ENCODE peak calls at places on chromosomes 1 and 21, in six cellular contexts. E is IMR-90, Y is H9, F is mammary epithelial cell, I is fibroblast of lung, L is MM.1S. O is an unnamed sample. For H4K20me1, the result is how much of the 10 kb centered on the place peaks cover.

GRCh38 chr1:29520571-29521437 is 284.5 kb downstream of the PTPRU start:
- DNase-seq in L (no peak), E (no peak), Y (peak), I (no peak), F (no peak), O (no peak)

GRCh38 chr21:30443226-30443625 is 3.2 kb downstream of the KRTAP15-1 start:
- DNase-seq in F (no peak), I (no peak), L (no peak), E (no peak), Y (no peak), O (no peak)

GRCh38 chr1:39453603-39454002 is 37.8 kb upstream of the BMP8A start:
- DNase-seq in I (peak), L (no peak), F (no peak), Y (no peak), E (peak), O (no peak)

GRCh38 chr21:35377505-35378090 is 328.5 kb upstream of the RUNX1 start:
- DNase-seq in F (peak), I (peak), L (no peak), Y (no peak), E (no peak), O (no peak)

GRCh38 chr21:35048706-35049617 is at the start of gene RUNX1:
- DNase-seq in I (peak), E (peak), Y (no peak), L (peak), F (peak), O (peak)

GRCh38 chr1:81699234-81699633 is 101.5 kb upstream of the ADGRL2 start:
- DNase-seq in Y (no peak), F (peak), E (peak), I (peak), L (no peak), O (no peak)

GRCh38 chr1:160374701-160375443 is 8.0 kb downstream of the NHLH1 start:
- DNase-seq in Y (peak), L (no peak), I (no peak), E (no peak), F (no peak), O (peak)

GRCh38 chr1:91884459-91885290 is 1.3 kb downstream of the TGFBR3 start:
- DNase-seq in L (no peak), F (no peak), Y (peak), E (peak), I (no peak), O (no peak)

GRCh38 chr1:79928901-79929300 is 922.4 kb upstream of the ADGRL4 start:
- DNase-seq in F (no peak), I (no peak), Y (no peak), E (no peak), L (no peak), O (no peak)

GRCh38 chr1:30720271-30721223 is 2.8 kb downstream of the MATN1 start:
- DNase-seq in L (no peak), I (no peak), F (no peak), Y (no peak), E (no peak), O (no peak)

GRCh38 chr1:33289858-33290154 is 31.1 kb downstream of the A3GALT2 start:
- DNase-seq in Y (no peak), L (no peak), I (no peak), E (no peak), F (no peak), O (no peak)

GRCh38 chr21:46189213-46189958 is 5.1 kb upstream of the SPATC1L start:
- DNase-seq in L (no peak), Y (peak), I (peak), F (peak), E (peak), O (no peak)

GRCh38 chr1:235649722-235650163 is at the start of gene GNG4:
- DNase-seq in Y (peak), F (no peak), E (no peak), I (no peak), L (no peak), O (no peak)

GRCh38 chr1:218164111-218164929 is 120.8 kb upstream of the RRP15 start:
- DNase-seq in F (peak), L (peak), Y (peak), I (peak), E (peak), O (peak)

GRCh38 chr1:109396513-109396839 is 1.2 kb downstream of the SORT1 start:
- DNase-seq in E (no peak), Y (no peak), I (no peak), F (no peak), L (no peak), O (no peak)

DNA sequence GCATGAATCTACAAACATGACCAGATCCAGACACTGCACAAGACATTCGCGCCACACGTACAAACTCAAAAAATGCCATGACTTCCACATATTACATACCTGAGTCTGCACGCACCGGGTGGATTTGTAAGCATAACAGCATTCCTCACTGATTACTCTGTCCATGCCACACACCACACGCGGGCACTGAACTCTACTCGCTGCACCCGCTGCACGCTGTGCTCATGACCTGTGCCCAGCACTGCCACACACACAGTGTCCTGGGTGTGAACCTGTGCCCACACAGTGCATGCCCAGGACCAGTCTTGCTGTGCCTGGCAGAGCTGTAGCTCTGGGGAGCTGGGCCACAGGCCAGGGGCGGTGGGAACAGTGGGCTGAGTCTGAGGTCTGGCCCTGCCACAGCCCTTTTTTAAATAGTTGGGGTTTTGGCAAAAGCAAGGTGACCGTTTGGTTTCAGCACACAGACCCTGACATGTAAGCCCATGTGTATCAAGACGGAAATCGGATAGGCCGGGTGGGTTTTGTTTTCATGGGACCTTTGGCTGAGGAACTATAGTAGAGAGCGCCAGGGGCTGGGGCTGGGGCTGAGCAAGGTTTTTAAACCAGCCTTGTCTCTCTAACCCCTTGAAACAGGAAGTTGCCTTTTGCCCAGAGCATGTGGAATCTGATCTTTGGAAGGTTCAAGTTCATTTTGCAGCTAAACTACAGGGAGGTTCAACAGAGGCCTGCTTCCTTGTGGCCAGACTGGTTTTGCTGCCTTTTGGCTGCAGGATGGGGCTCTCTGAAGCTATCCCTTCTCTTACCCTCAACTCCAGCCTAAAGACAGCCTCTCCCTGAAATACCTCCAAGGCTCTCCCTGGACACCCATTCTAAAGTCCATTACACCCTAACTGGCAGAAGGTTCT is 12.3 kb upstream of the GOLT1A start:
- DNase-seq in F (peak), I (peak), Y (no peak), L (no peak), E (peak), O (no peak)
- H4K20me1 ChIP-seq in F (under half), I (under half), Y (under half), L (under half), E (under half), O (under half)

DNA sequence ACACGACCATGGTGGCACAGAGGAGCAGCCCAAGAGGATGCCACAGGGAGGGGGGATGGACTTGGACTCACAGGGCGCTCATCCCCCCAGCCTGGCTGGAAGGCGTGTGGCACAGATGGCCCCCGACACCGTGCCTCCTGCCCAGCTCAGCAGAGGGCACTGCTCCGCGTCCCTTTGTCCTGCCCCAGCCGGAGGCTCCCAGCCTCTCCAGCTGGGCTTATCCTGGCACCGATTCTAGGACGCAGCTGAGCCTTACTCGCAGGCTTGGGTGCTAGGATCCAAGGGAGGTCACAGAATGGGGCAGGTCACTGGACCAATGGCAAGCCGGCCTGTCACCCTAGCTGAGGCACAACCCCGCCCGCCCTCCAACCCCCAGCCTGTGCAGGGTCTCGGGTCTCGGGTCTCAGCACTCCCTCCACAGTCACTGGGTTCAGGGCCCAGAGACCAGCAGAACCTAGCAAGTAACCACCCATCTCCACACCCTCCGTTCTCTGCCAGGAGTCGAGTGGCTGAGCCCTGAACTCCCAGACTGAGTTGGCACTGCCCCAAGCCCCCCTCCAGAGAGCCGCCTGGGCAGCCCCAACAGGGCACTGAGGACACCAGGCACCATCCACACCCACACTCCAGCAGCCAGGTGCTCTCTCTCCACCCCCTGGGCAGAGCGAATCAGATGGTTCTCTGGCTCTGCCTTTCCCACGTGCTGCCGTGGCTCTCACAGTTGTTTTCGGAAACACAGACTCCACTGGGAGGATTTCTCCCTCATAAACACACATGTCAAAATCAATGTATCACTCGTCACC is 13.8 kb downstream of the WDR4 start:
- DNase-seq in E (no peak), L (no peak), F (no peak), I (no peak), Y (no peak), O (no peak)
- H4K20me1 ChIP-seq in E (under half), L (half or more), F (under half), I (under half), Y (under half), O (under half)

GRCh38 chr21:37380349-37381323 is 14.1 kb downstream of the DYRK1A start:
- DNase-seq in Y (peak), L (no peak), E (no peak), F (peak), I (no peak), O (no peak)
- H4K20me1 ChIP-seq in Y (under half), L (half or more), E (half or more), F (under half), I (under half), O (half or more)

GRCh38 chr1:67970088-67970487 is 80.3 kb downstream of the DIRAS3 start:
- DNase-seq in L (no peak), I (peak), F (peak), E (peak), Y (no peak), O (no peak)
- H4K20me1 ChIP-seq in L (under half), I (under half), F (under half), E (under half), Y (under half), O (under half)

GRCh38 chr21:42835611-42836401 is 43.5 kb downstream of the WDR4 start:
- DNase-seq in F (no peak), E (no peak), I (no peak), Y (no peak), L (no peak), O (no peak)

GRCh38 chr21:42834730-42835191 is 44.6 kb downstream of the WDR4 start:
- DNase-seq in F (no peak), Y (no peak), I (no peak), E (no peak), L (no peak), O (no peak)

GRCh38 chr21:42835211-42835610 is 44.1 kb downstream of the WDR4 start:
- DNase-seq in L (no peak), E (no peak), I (no peak), F (no peak), Y (no peak), O (no peak)

GRCh38 chr21:42833439-42833815 is 45.9 kb downstream of the WDR4 start:
- DNase-seq in Y (peak), L (peak), E (peak), F (no peak), I (no peak), O (peak)

GRCh38 chr21:42833859-42834729 is 45.2 kb downstream of the WDR4 start:
- DNase-seq in I (no peak), F (no peak), E (no peak), L (no peak), Y (no peak), O (no peak)
- H4K20me1 ChIP-seq in I (under half), F (under half), E (under half), L (under half), Y (under half), O (under half)

O was measured in Karpas-422.